ENCODE peak calls at places on chromosomes 16 and 17, in four cellular contexts. Z, E, R and S are unnamed samples.

GRCh38 chr17:76506408-76507328 is 5.4 kb upstream of the RHBDF2 start:
- DNase-seq in Z (peak; percentile 81), E (peak; percentile 68), R (peak; percentile 92), S (peak; percentile 82)

GRCh38 chr17:17830740-17831207 is 6.0 kb downstream of the SREBF1 start:
- DNase-seq in Z (no peak), E (no peak), R (no peak), S (no peak)

GRCh38 chr16:21608647-21609328 is 9.4 kb downstream of the METTL9 start:
- DNase-seq in Z (no peak), E (peak; percentile 29), R (no peak), S (no peak)

GRCh38 chr16:57077714-57078113 is 14.7 kb upstream of the CPNE2 start:
- DNase-seq in Z (no peak), E (no peak), R (no peak), S (no peak)

GRCh38 chr16:78659668-78660217 is 560.3 kb downstream of the WWOX start:
- DNase-seq in Z (no peak), E (no peak), R (no peak), S (no peak)

GRCh38 chr16:88527186-88527936 is 42.8 kb upstream of the ZC3H18 start:
- DNase-seq in Z (peak; percentile 39), E (peak; percentile 67), R (peak; percentile 85), S (peak; percentile 49)

GRCh38 chr17:67718325-67718941 is 697 bp downstream of the NOL11 start:
- DNase-seq in Z (peak; percentile 3), E (peak; percentile 32), R (no peak), S (peak; percentile 65)

GRCh38 chr17:13776027-13776551 is 174.4 kb upstream of the HS3ST3A1 start:
- DNase-seq in Z (no peak), E (no peak), R (no peak), S (no peak)

GRCh38 chr17:7208754-7209460 is 10.7 kb downstream of the DLG4 start:
- DNase-seq in Z (no peak), E (no peak), R (no peak), S (no peak)

GRCh38 chr17:11558681-11559234 is 39.5 kb upstream of the DNAH9 start:
- DNase-seq in Z (no peak), E (no peak), R (no peak), S (no peak)

GRCh38 chr17:63178530-63178929 is 212.5 kb downstream of the TANC2 start:
- DNase-seq in Z (no peak), E (peak; percentile 24), R (no peak), S (no peak)

GRCh38 chr16:72927199-72928088 is 120.5 kb downstream of the ZFHX3 start:
- DNase-seq in Z (no peak), E (peak; percentile 35), R (no peak), S (peak; percentile 93)

GRCh38 chr17:68431661-68432071 is 25.6 kb downstream of the WIPI1 start:
- DNase-seq in Z (no peak), E (peak; percentile 56), R (peak; percentile 22), S (peak; percentile 69)

GRCh38 chr16:87723224-87723619 is 42.6 kb downstream of the KLHDC4 start:
- DNase-seq in Z (no peak), E (peak; percentile 79), R (no peak), S (peak; percentile 82)

GRCh38 chr17:21373696-21374454 is 2.3 kb upstream of the KCNJ12 start:
- DNase-seq in Z (no peak), E (no peak), R (no peak), S (no peak)

GRCh38 chr17:60969500-60970037 is 291.9 kb downstream of the BCAS3 start:
- DNase-seq in Z (no peak), E (no peak), R (no peak), S (no peak)

GRCh38 chr16:97822-98221 is 19.8 kb downstream of the MPG start:
- DNase-seq in Z (no peak), E (no peak), R (no peak), S (no peak)

GRCh38 chr17:64291268-64291851 is 28.3 kb upstream of the TEX2 start:
- DNase-seq in Z (no peak), E (no peak), R (peak; percentile 27), S (peak; percentile 42)

GRCh38 chr17:4375039-4375748 is 8.7 kb upstream of the UBE2G1 start:
- DNase-seq in Z (no peak), E (no peak), R (no peak), S (no peak)